ENCODE peak calls at places on chromosome 13, in six cellular contexts. N, B, W, S, O and G are unnamed samples.

GRCh38 chr13:46795321-46795720 is 1.6 kb downstream of the ESD start:
- DNase-seq in S (no peak), B (no peak), W (no peak), O (no peak), N (no peak), G (no peak)

GRCh38 chr13:111633401-111633800 is 313.0 kb downstream of the TEX29 start:
- DNase-seq in W (no peak), N (no peak), B (no peak), S (no peak), O (no peak), G (no peak)

GRCh38 chr13:48222358-48223015 is 10.5 kb upstream of the ITM2B start:
- DNase-seq in N (no peak), O (no peak), B (no peak), W (peak; percentile 73), S (peak; percentile 35), G (no peak)

GRCh38 chr13:23671902-23672301 is 101.7 kb downstream of the TNFRSF19 start:
- DNase-seq in O (no peak), B (no peak), W (no peak), S (no peak), N (no peak), G (no peak)

GRCh38 chr13:74450976-74451375 is 316.8 kb upstream of the KLF12 start:
- DNase-seq in W (no peak), N (no peak), O (no peak), S (peak; percentile 22), B (no peak), G (no peak)

GRCh38 chr13:35976126-35976525 is 155.1 kb downstream of the DCLK1 start:
- DNase-seq in W (no peak), O (no peak), S (no peak), N (no peak), B (no peak), G (no peak)

GRCh38 chr13:90654970-90655369 is 692.5 kb upstream of the MIR17HG start:
- DNase-seq in O (no peak), S (no peak), B (no peak), N (no peak), W (no peak), G (no peak)

GRCh38 chr13:85974604-85975366 is 175.6 kb upstream of the SLITRK6 start:
- DNase-seq in W (no peak), B (no peak), S (peak; percentile 4), N (no peak), O (no peak), G (no peak)